ENCODE peak calls at places on chromosomes 1 and 21, in five cellular contexts. X is NCI-H345; O is COR-L47; U is AML-193; D is stimulated activated CD8-positive, alpha-beta memory T cell treated with anti-CD3 and anti-CD28 coated beads, Interleukin-2, amount 100 ng/mL, for 1 hour. Q is an unnamed sample.

GRCh38 chr1:51926171-51926812 is 47.8 kb upstream of the NRDC start:
- DNase-seq in X (no peak), O (no peak), U (no peak), D (no peak), Q (peak)

GRCh38 chr1:110341872-110342331 is 2.7 kb downstream of the RBM15 start:
- DNase-seq in X (no peak), O (no peak), U (no peak), D (no peak), Q (no peak)

GRCh38 chr21:40210251-40210650 is 343.0 kb downstream of the PCP4 start:
- DNase-seq in X (no peak), O (no peak), U (no peak), D (no peak), Q (no peak)

GRCh38 chr1:3892748-3893147 is 7.3 kb downstream of the C1orf174 start:
- DNase-seq in X (no peak), O (no peak), U (no peak), D (no peak), Q (no peak)

GRCh38 chr1:85850238-85850637 is 142.0 kb upstream of the ZNHIT6 start:
- DNase-seq in X (no peak), O (no peak), U (no peak), D (no peak), Q (peak)

GRCh38 chr21:42695324-42696025 is 42.1 kb downstream of the PDE9A start:
- DNase-seq in X (no peak), O (no peak), U (no peak), D (no peak), Q (peak)

GRCh38 chr1:117142200-117142599 is 20.7 kb upstream of the TRIM45 start:
- DNase-seq in X (no peak), O (no peak), U (no peak), D (no peak), Q (no peak)

GRCh38 chr1:10656431-10656830 is 140.0 kb downstream of the CASZ1 start:
- DNase-seq in X (no peak), O (no peak), U (no peak), D (no peak), Q (no peak)

GRCh38 chr1:212545941-212546638 is 62.5 kb upstream of the ATF3 start:
- DNase-seq in X (no peak), O (no peak), U (peak), D (no peak), Q (peak)

GRCh38 chr1:227899820-227900449 is 47.8 kb downstream of the WNT9A start:
- DNase-seq in X (no peak), O (no peak), U (no peak), D (no peak), Q (no peak)

GRCh38 chr1:185626344-185626743 is 107.8 kb upstream of the HMCN1 start:
- DNase-seq in X (no peak), O (no peak), U (no peak), D (no peak), Q (no peak)

GRCh38 chr1:176517484-176517883 is 54.5 kb downstream of the PAPPA2 start:
- DNase-seq in X (no peak), O (no peak), U (no peak), D (no peak), Q (no peak)

GRCh38 chr1:206041640-206042039 is 11.3 kb upstream of the RHEX start:
- DNase-seq in X (peak), O (no peak), U (no peak), D (no peak), Q (no peak)

Q was measured in AG08395.